ENCODE peak calls at places on chromosomes 3 and 15, in five cellular contexts. U, R, I, A and W are unnamed samples. For H3K4me1, the result is how much of the 10 kb centered on the place peaks cover.

GRCh38 chr3:74630602-74631001 is 16.1 kb upstream of the CNTN3 start:
- DNase-seq in U (peak), R (no peak), I (peak), A (no peak), W (no peak)

GRCh38 chr3:189701934-189702693 is 70.9 kb downstream of the TP63 start:
- DNase-seq in U (no peak), R (no peak), I (peak), A (no peak), W (no peak)

GRCh38 chr15:80549191-80549590 is 145.0 kb downstream of the ARNT2 start:
- DNase-seq in U (no peak), R (no peak), I (peak), A (no peak), W (no peak)

GRCh38 chr3:64291345-64291744 is 66.1 kb upstream of the PRICKLE2 start:
- DNase-seq in U (peak), R (no peak), I (peak), A (no peak), W (no peak)

GRCh38 chr15:68691667-68692066 is 112.9 kb downstream of the CORO2B start:
- DNase-seq in U (peak), R (no peak), I (peak), A (no peak), W (no peak)

GRCh38 chr3:49120096-49120437 is 556 bp downstream of the USP19 start:
- DNase-seq in U (no peak), R (no peak), I (no peak), A (no peak), W (no peak)

GRCh38 chr15:66067687-66068086 is 185.9 kb downstream of the MEGF11 start:
- DNase-seq in U (no peak), R (no peak), I (no peak), A (no peak), W (no peak)

GRCh38 chr15:55289011-55289572 is 521 bp downstream of the RAB27A start:
- DNase-seq in U (peak), R (peak), I (peak), A (peak), W (peak)

GRCh38 chr15:52227456-52227855 is 36.3 kb upstream of the GNB5 start:
- DNase-seq in U (peak), R (peak), I (peak), A (no peak), W (no peak)

GRCh38 chr15:64092864-64093626 is 593 bp downstream of the CIAO2A start:
- DNase-seq in U (peak), R (peak), I (peak), A (no peak), W (peak)

GRCh38 chr3:90035643-90036042 is 928.2 kb downstream of the EPHA3 start:
- DNase-seq in U (no peak), R (no peak), I (no peak), A (no peak), W (no peak)

GRCh38 chr15:70258369-70259029 is 160.8 kb upstream of the TLE3 start:
- DNase-seq in U (peak), R (peak), I (peak), A (peak), W (peak)

GRCh38 chr3:11591401-11592266 is 52.1 kb downstream of the VGLL4 start:
- DNase-seq in U (peak), R (peak), I (peak), A (no peak), W (no peak)

GRCh38 chr3:65963787-65964707 is 74.7 kb downstream of the MAGI1 start:
- DNase-seq in U (no peak), R (no peak), I (peak), A (no peak), W (no peak)

GRCh38 chr15:96135166-96136093 is 195.1 kb upstream of the NR2F2 start:
- DNase-seq in U (no peak), R (no peak), I (no peak), A (no peak), W (no peak)

GRCh38 chr15:69398541-69398940 is 15.6 kb upstream of the KIF23 start:
- DNase-seq in U (no peak), R (no peak), I (no peak), A (no peak), W (no peak)

GRCh38 chr15:64954395-64954794 is 35.3 kb downstream of the SPG21 start:
- DNase-seq in U (no peak), R (no peak), I (no peak), A (no peak), W (no peak)

GRCh38 chr3:60056394-60056793 is 1006.6 kb upstream of the CFAP20DC start:
- DNase-seq in U (no peak), R (no peak), I (no peak), A (no peak), W (no peak)

GRCh38 chr15:40584191-40584590 is 9.9 kb upstream of the KNL1 start:
- DNase-seq in U (no peak), R (no peak), I (no peak), A (no peak), W (no peak)

GRCh38 chr15:52143862-52144261 is 31.3 kb upstream of the BCL2L10 start:
- DNase-seq in U (no peak), R (no peak), I (peak), A (no peak), W (no peak)

GRCh38 chr15:76991741-76992645 is 2.9 kb upstream of the PSTPIP1 start:
- DNase-seq in U (peak), R (peak), I (no peak), A (peak), W (peak)

GRCh38 chr3:193975072-193975535 is 160.8 kb upstream of the HES1 start:
- DNase-seq in U (peak), R (no peak), I (no peak), A (no peak), W (no peak)

GRCh38 chr3:8110966-8111798 is 390.4 kb upstream of the LMCD1 start:
- DNase-seq in U (peak), R (peak), I (peak), A (no peak), W (peak)

GRCh38 chr15:73908030-73908821 is 18.0 kb upstream of the LOXL1 start:
- DNase-seq in U (peak), R (peak), I (peak), A (peak), W (peak)

DNA sequence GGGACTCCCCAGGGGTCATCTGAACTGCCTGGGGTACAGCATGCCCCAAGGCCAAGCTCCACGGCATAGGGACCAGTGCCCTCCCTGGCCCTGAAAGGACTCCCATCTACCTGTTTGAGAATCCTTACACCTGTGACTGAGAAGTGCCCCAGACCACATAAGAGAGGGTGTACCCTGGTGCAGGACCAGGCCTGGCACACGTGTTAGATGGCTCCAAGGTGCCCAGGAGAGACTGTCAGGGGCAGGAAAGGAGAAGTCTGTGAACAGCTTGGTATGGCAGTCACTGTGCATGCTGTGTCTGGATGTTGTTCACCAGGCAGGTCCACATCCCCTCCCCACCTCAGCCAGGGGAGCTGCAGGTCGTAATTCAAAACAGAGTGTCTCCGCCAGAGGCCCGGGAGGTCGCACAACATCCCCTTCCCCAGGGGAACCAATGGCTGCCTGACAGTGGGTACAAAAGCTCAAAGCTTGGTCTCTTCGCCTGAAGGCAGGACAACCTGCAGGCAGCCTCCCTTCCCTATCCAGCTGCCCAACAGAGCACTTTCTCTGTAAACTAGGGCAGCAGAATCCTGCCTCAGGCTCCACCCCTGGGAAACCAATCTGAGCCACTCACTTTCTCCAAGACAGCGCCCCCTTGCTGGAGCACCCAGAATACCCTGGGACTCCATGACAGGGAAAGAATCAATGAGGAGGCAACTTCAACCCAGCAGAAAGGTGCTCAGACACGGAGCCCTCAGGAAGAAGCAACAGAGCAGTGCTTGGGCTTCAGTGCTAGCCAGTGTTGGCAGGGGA is 3.9 kb downstream of the NUP210 start:
- DNase-seq in U (no peak), R (no peak), I (no peak), A (no peak), W (no peak)
- TF ChIP-seq CTCF in U (no peak), R (no peak), I (no peak), A (no peak), W (no peak)

GRCh38 chr3:153087595-153088566 is 74.1 kb upstream of the RAP2B start:
- DNase-seq in U (no peak), R (no peak), I (peak), A (no peak), W (no peak)

GRCh38 chr3:153093629-153094028 is 68.4 kb upstream of the RAP2B start:
- DNase-seq in U (no peak), R (no peak), I (no peak), A (no peak), W (no peak)

GRCh38 chr3:153090973-153091372 is 71.1 kb upstream of the RAP2B start:
- DNase-seq in U (no peak), R (no peak), I (no peak), A (no peak), W (no peak)

GRCh38 chr3:153094386-153094785 is 67.6 kb upstream of the RAP2B start:
- DNase-seq in U (no peak), R (no peak), I (no peak), A (no peak), W (no peak)

DNA sequence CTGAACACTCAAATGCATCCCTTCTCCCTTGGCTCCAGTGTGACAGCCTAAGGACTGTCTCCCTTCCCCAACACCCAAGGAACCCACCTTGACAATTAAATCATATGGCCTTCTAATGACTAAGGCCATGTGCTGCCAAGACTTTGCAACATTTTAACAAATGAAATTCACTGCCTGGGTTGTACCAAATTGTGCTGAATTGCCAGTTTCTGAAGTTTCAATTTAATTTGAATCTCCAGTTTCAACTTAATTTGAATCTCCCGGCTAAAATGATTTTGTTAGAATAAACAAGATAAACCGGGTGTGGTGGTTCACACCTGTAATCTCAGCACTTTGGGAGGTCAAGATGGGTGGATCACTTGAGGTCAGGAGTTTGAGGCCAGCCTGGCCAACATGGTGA is 72.4 kb upstream of the RAP2B start:
- DNase-seq in U (no peak), R (no peak), I (no peak), A (no peak), W (no peak)
- H3K4me1 ChIP-seq in U (under half), R (under half), I (under half), A (under half), W (under half)

GRCh38 chr3:50321146-50321843 is 1.2 kb downstream of the HYAL2 start:
- DNase-seq in U (peak), R (peak), I (peak), A (peak), W (peak)

GRCh38 chr3:50323092-50323600 is 601 bp upstream of the HYAL2 start:
- DNase-seq in U (no peak), R (peak), I (peak), A (no peak), W (no peak)

GRCh38 chr3:50321844-50322385 is 630 bp downstream of the HYAL2 start:
- DNase-seq in U (no peak), R (no peak), I (no peak), A (no peak), W (no peak)

GRCh38 chr3:50323614-50324199 is 1.2 kb upstream of the HYAL2 start:
- DNase-seq in U (no peak), R (peak), I (no peak), A (peak), W (no peak)

GRCh38 chr3:50322386-50323091 is at the start of gene HYAL2:
- DNase-seq in U (no peak), R (peak), I (peak), A (peak), W (no peak)
- TF ChIP-seq CTCF in U (no peak), R (no peak), I (no peak), A (no peak), W (no peak)

GRCh38 chr3:44292947-44293346 is 45.6 kb upstream of the TCAIM start:
- DNase-seq in U (no peak), R (no peak), I (no peak), A (no peak), W (no peak)
- H3K4me1 ChIP-seq in U (under half), R (under half), I (under half), A (under half), W (under half)

GRCh38 chr15:90463381-90463780 is 66.3 kb upstream of the CRTC3 start:
- DNase-seq in U (no peak), R (no peak), I (peak), A (no peak), W (no peak)
- TF ChIP-seq CTCF in U (no peak), R (no peak), I (no peak), A (no peak), W (no peak)